ENCODE peak calls at places on chromosomes 12 and 14, in ten cellular contexts. N is psoas muscle, V is brain microvascular endothelial cell, Z is retina, B is ELF-1, S is BE2C, M is tibial nerve, R is right lobe of liver, D is left ventricle myocardium superior, L is substantia nigra. C is an unnamed sample.

GRCh38 chr14:100679707-100680438 is 46.8 kb upstream of the DLK1 start:
- DNase-seq in N (peak; percentile 59), V (peak; percentile 83), Z (no peak), B (peak; percentile 84), S (no peak), M (peak; percentile 33), R (no peak), D (peak; percentile 81), L (no peak), C (no peak)

GRCh38 chr14:45070215-45070614 is 13.7 kb upstream of the PRPF39 start:
- DNase-seq in N (no peak), V (no peak), Z (no peak), B (no peak), S (no peak), M (no peak), R (no peak), D (no peak), L (no peak), C (no peak)

GRCh38 chr12:63151061-63151897 is at the start of gene AVPR1A:
- DNase-seq in N (peak; percentile 19), V (no peak), Z (peak; percentile 72), B (peak; percentile 20), S (no peak), M (no peak), R (peak; percentile 59), D (no peak), L (no peak), C (peak; percentile 82)

GRCh38 chr12:13817131-13817530 is 164.3 kb downstream of the GRIN2B start:
- DNase-seq in N (peak; percentile 21), V (no peak), Z (peak; percentile 15), B (no peak), S (no peak), M (peak; percentile 14), R (peak; percentile 54), D (peak; percentile 40), L (no peak), C (peak; percentile 30)

GRCh38 chr12:125530876-125531275 is 465.6 kb downstream of the AACS start:
- DNase-seq in N (no peak), V (no peak), Z (no peak), B (no peak), S (no peak), M (no peak), R (no peak), D (no peak), L (no peak), C (no peak)

GRCh38 chr14:35374273-35374681 is 30.3 kb downstream of the NFKBIA start:
- DNase-seq in N (peak; percentile 51), V (peak; percentile 88), Z (no peak), B (peak; percentile 28), S (no peak), M (peak; percentile 46), R (no peak), D (no peak), L (no peak), C (peak; percentile 80)

GRCh38 chr12:99259040-99259934 is 388.3 kb upstream of the GARIN6 start:
- DNase-seq in N (no peak), V (peak; percentile 25), Z (peak; percentile 72), B (peak; percentile 5), S (no peak), M (no peak), R (peak; percentile 53), D (no peak), L (no peak), C (no peak)

GRCh38 chr14:30573203-30573814 is 14.4 kb downstream of the G2E3 start:
- DNase-seq in N (no peak), V (no peak), Z (no peak), B (no peak), S (no peak), M (no peak), R (no peak), D (no peak), L (no peak), C (no peak)

GRCh38 chr14:71004481-71004880 is 97.2 kb downstream of the PCNX1 start:
- DNase-seq in N (no peak), V (no peak), Z (no peak), B (no peak), S (no peak), M (no peak), R (no peak), D (no peak), L (no peak), C (no peak)

C was measured in tibial artery.